ENCODE peak calls at places on chromosomes 1 and 21, in five cellular contexts. E is HuH-7.5; O is activated naive CD4-positive, alpha-beta T cell treated with anti-CD3 and anti-CD28 coated beads for 36 hours; R is left ventricle myocardium inferior; G is effector CD4-positive, alpha-beta T cell. J is an unnamed sample.
A peak's percentile ranks its signal among the peaks of the same experiment; 100 is the strongest.

GRCh38 chr1:66265796-66266195 is 268.2 kb upstream of the SGIP1 start:
- DNase-seq in E (no peak), O (no peak), R (no peak), G (no peak), J (no peak)

GRCh38 chr1:234554478-234555311 is 55.3 kb downstream of the IRF2BP2 start:
- DNase-seq in E (no peak), O (no peak), R (no peak), G (no peak), J (peak; percentile 86)

GRCh38 chr21:26795866-26796329 is 49.3 kb downstream of the ADAMTS1 start:
- DNase-seq in E (no peak), O (no peak), R (peak; percentile 37), G (no peak), J (no peak)

GRCh38 chr1:176560681-176561080 is 97.7 kb downstream of the PAPPA2 start:
- DNase-seq in E (no peak), O (no peak), R (no peak), G (no peak), J (no peak)

GRCh38 chr1:177471244-177471643 is 300.5 kb downstream of the BRINP2 start:
- DNase-seq in E (no peak), O (no peak), R (no peak), G (no peak), J (no peak)

GRCh38 chr1:53459321-53460175 is at the start of gene DMRTB1:
- DNase-seq in E (no peak), O (no peak), R (no peak), G (no peak), J (no peak)

GRCh38 chr1:83545450-83545849 is 453.5 kb downstream of the TTLL7 start:
- DNase-seq in E (no peak), O (no peak), R (no peak), G (no peak), J (peak; percentile 41)

GRCh38 chr1:183090386-183091006 is 67.3 kb downstream of the LAMC1 start:
- DNase-seq in E (no peak), O (no peak), R (peak; percentile 67), G (no peak), J (peak; percentile 29)

GRCh38 chr1:18060331-18060730 is 47.3 kb upstream of the IGSF21 start:
- DNase-seq in E (no peak), O (no peak), R (no peak), G (no peak), J (no peak)

GRCh38 chr1:193241132-193241827 is 54.9 kb upstream of the B3GALT2 start:
- DNase-seq in E (no peak), O (no peak), R (no peak), G (no peak), J (no peak)

GRCh38 chr1:41396084-41396483 is 34.9 kb downstream of the FOXO6 start:
- DNase-seq in E (no peak), O (no peak), R (no peak), G (no peak), J (no peak)

GRCh38 chr1:215865060-215865459 is 298.0 kb downstream of the KCTD3 start:
- DNase-seq in E (peak; percentile 14), O (no peak), R (no peak), G (no peak), J (no peak)

GRCh38 chr1:197744979-197745378 is 30.3 kb downstream of the DENND1B start:
- DNase-seq in E (no peak), O (no peak), R (no peak), G (no peak), J (no peak)

GRCh38 chr1:224631471-224632105 is 15.5 kb downstream of the CNIH3 start:
- DNase-seq in E (no peak), O (no peak), R (no peak), G (no peak), J (no peak)

GRCh38 chr1:219310181-219310728 is 136.6 kb downstream of the LYPLAL1 start:
- DNase-seq in E (no peak), O (no peak), R (no peak), G (no peak), J (no peak)

GRCh38 chr1:174956086-174956485 is 43.7 kb upstream of the CACYBP start:
- DNase-seq in E (no peak), O (no peak), R (no peak), G (no peak), J (no peak)

GRCh38 chr1:169594391-169594790 is 8.1 kb upstream of the F5 start:
- DNase-seq in E (no peak), O (peak; percentile 73), R (no peak), G (no peak), J (no peak)

J was measured in SK-N-DZ.